ENCODE peak calls at places on chromosomes 5 and 9, in ten cellular contexts. I, X, Q, N, W, V, D, M, Z and E are unnamed samples.

GRCh38 chr5:159084053-159084452 is 15.7 kb downstream of the EBF1 start:
- DNase-seq in I (no peak), X (no peak), Q (no peak), N (no peak), W (no peak), V (no peak), D (no peak), M (no peak), Z (no peak), E (no peak)

GRCh38 chr9:91179237-91180138 is 182.2 kb downstream of the AUH start:
- DNase-seq in I (no peak), X (no peak), Q (peak; percentile 83), N (no peak), W (peak; percentile 43), V (peak; percentile 86), D (peak; percentile 95), M (no peak), Z (no peak), E (no peak)

GRCh38 chr5:26024774-26025173 is 1013.6 kb downstream of the CDH9 start:
- DNase-seq in I (no peak), X (no peak), Q (no peak), N (peak; percentile 42), W (no peak), V (no peak), D (no peak), M (peak; percentile 51), Z (no peak), E (no peak)

GRCh38 chr9:98551511-98552286 is 157.0 kb downstream of the GABBR2 start:
- DNase-seq in I (no peak), X (no peak), Q (peak; percentile 59), N (no peak), W (peak; percentile 56), V (peak; percentile 77), D (peak; percentile 28), M (no peak), Z (no peak), E (no peak)

GRCh38 chr9:1047605-1048235 is 2.4 kb upstream of the DMRT2 start:
- DNase-seq in I (no peak), X (no peak), Q (no peak), N (peak; percentile 35), W (no peak), V (no peak), D (no peak), M (peak; percentile 60), Z (no peak), E (peak; percentile 22)

GRCh38 chr5:138169124-138169523 is 9.3 kb downstream of the BRD8 start:
- DNase-seq in I (no peak), X (no peak), Q (no peak), N (no peak), W (no peak), V (no peak), D (no peak), M (no peak), Z (no peak), E (no peak)

GRCh38 chr9:129674229-129674628 is 8.8 kb downstream of the PRRX2 start:
- DNase-seq in I (no peak), X (no peak), Q (no peak), N (no peak), W (no peak), V (no peak), D (no peak), M (no peak), Z (no peak), E (no peak)

GRCh38 chr9:126847051-126847450 is 13.4 kb upstream of the ZBTB34 start:
- DNase-seq in I (no peak), X (no peak), Q (no peak), N (no peak), W (no peak), V (no peak), D (no peak), M (no peak), Z (no peak), E (no peak)

GRCh38 chr9:13896922-13897835 is 416.8 kb downstream of the NFIB start:
- DNase-seq in I (no peak), X (no peak), Q (no peak), N (no peak), W (peak; percentile 13), V (no peak), D (no peak), M (no peak), Z (no peak), E (no peak)

GRCh38 chr5:37552770-37553719 is 173.9 kb downstream of the WDR70 start:
- DNase-seq in I (no peak), X (no peak), Q (no peak), N (no peak), W (peak; percentile 97), V (no peak), D (peak; percentile 2), M (no peak), Z (no peak), E (no peak)

GRCh38 chr5:108093186-108093585 is 288.7 kb downstream of the FBXL17 start:
- DNase-seq in I (no peak), X (no peak), Q (peak; percentile 6), N (no peak), W (peak; percentile 22), V (no peak), D (no peak), M (no peak), Z (no peak), E (no peak)

GRCh38 chr5:95883185-95884020 is 60.9 kb upstream of the GLRX start:
- DNase-seq in I (no peak), X (no peak), Q (peak; percentile 53), N (no peak), W (no peak), V (peak; percentile 4), D (no peak), M (no peak), Z (no peak), E (no peak)

GRCh38 chr5:38936269-38936668 is 90.5 kb downstream of the OSMR start:
- DNase-seq in I (no peak), X (no peak), Q (no peak), N (no peak), W (no peak), V (no peak), D (no peak), M (no peak), Z (no peak), E (no peak)

GRCh38 chr5:136133416-136134383 is 1.1 kb downstream of the SMAD5 start:
- DNase-seq in I (peak; percentile 40), X (peak; percentile 51), Q (peak; percentile 47), N (peak; percentile 18), W (peak; percentile 77), V (peak; percentile 49), D (peak; percentile 41), M (peak; percentile 27), Z (peak; percentile 14), E (peak; percentile 26)

GRCh38 chr5:39178171-39178570 is 41.2 kb downstream of the FYB1 start:
- DNase-seq in I (no peak), X (no peak), Q (peak; percentile 62), N (no peak), W (peak; percentile 34), V (peak; percentile 78), D (peak; percentile 35), M (no peak), Z (no peak), E (no peak)

DNA sequence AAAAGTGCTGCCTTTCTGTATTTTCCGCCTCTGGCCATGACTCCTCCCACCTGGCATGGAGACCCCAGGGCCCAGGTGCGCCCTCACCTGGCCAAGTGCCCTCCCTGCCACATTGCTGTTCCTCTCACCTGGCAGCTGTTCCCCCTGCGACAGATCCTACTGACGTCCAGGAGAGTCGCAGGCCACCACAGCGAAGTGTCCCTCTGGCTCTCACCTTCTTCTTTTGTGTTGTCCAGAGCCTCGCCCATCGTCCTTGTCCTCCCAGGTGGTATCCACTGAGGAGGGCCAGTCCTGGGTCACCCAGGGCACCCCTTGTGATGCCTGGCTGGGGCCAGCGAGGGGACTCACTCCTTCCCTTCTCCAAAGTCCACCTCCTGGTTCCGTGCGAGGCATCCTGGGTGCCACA is 2.6 kb downstream of the NKD2 start:
- DNase-seq in I (no peak), X (peak; percentile 16), Q (no peak), N (peak; percentile 87), W (no peak), V (no peak), D (no peak), M (peak; percentile 50), Z (peak; percentile 63), E (peak; percentile 79)
- TF ChIP-seq CTCF in I (no peak), X (no peak), Q (peak; percentile 65), N (peak; percentile 61), W (peak; percentile 16), V (peak; percentile 55), D (peak; percentile 12), M (peak; percentile 40), Z (peak; percentile 80), E (peak; percentile 60)

GRCh38 chr9:130692365-130692764 is 1.2 kb upstream of the EXOSC2 start:
- DNase-seq in I (no peak), X (peak; percentile 43), Q (no peak), N (peak; percentile 93), W (no peak), V (no peak), D (no peak), M (peak; percentile 94), Z (peak; percentile 69), E (peak; percentile 50)
- TF ChIP-seq CTCF in I (no peak), X (no peak), Q (peak; percentile 35), N (peak; percentile 27), W (no peak), V (peak; percentile 46), D (no peak), M (peak; percentile 63), Z (peak; percentile 70), E (peak; percentile 40)

GRCh38 chr9:37332581-37332980 is 89.9 kb upstream of the GRHPR start:
- DNase-seq in I (no peak), X (no peak), Q (no peak), N (no peak), W (no peak), V (no peak), D (no peak), M (no peak), Z (no peak), E (no peak)

GRCh38 chr9:37327553-37327952 is 94.9 kb upstream of the GRHPR start:
- DNase-seq in I (no peak), X (no peak), Q (no peak), N (no peak), W (no peak), V (no peak), D (no peak), M (no peak), Z (no peak), E (no peak)

GRCh38 chr9:37331871-37332270 is 90.6 kb upstream of the GRHPR start:
- DNase-seq in I (no peak), X (no peak), Q (no peak), N (no peak), W (no peak), V (no peak), D (no peak), M (no peak), Z (no peak), E (no peak)

GRCh38 chr9:37328561-37329227 is 93.8 kb upstream of the GRHPR start:
- DNase-seq in I (no peak), X (no peak), Q (no peak), N (no peak), W (no peak), V (no peak), D (no peak), M (no peak), Z (no peak), E (no peak)

GRCh38 chr9:37329576-37329975 is 92.9 kb upstream of the GRHPR start:
- DNase-seq in I (no peak), X (no peak), Q (peak; percentile 9), N (no peak), W (peak; percentile 64), V (peak; percentile 10), D (no peak), M (no peak), Z (no peak), E (peak; percentile 16)
- TF ChIP-seq CTCF in I (no peak), X (no peak), Q (peak; percentile 63), N (no peak), W (peak; percentile 49), V (peak; percentile 52), D (peak; percentile 22), M (no peak), Z (no peak), E (peak; percentile 20)

GRCh38 chr5:120228262-120229031 is 235.7 kb upstream of the PRR16 start:
- DNase-seq in I (no peak), X (no peak), Q (no peak), N (peak; percentile 31), W (no peak), V (peak; percentile 7), D (no peak), M (no peak), Z (no peak), E (no peak)
- TF ChIP-seq CTCF in I (no peak), X (no peak), Q (no peak), N (peak; percentile 28), W (no peak), V (peak; percentile 7), D (no peak), M (no peak), Z (peak; percentile 9), E (no peak)